ENCODE peak calls at places on chromosomes 11 and 22, in nine cellular contexts. V is naive thymus-derived CD8-positive, alpha-beta T cell; I is activated gamma-delta T cell treated with Interleukin-2 at 50 U/mL for 16 hours; R is SK-MEL-5; U is activated naive CD8-positive, alpha-beta T cell treated with anti-CD3 and anti-CD28 coated beads, Interleukin-2, amount 10 ng/mL, durations not matched to agents 7 days and 5 days; D is endodermal cell; F is HFFc6; B is activated CD4-positive, alpha-beta T cell treated with anti-CD3 and anti-CD28 coated beads for 36 hours; P is nephron progenitor cell. T is an unnamed sample.
A peak's percentile ranks its signal among the peaks of the same experiment; 100 is the strongest.

GRCh38 chr22:19455033-19455432 is 7.5 kb upstream of the C22orf39 start:
- DNase-seq in V (no peak), I (no peak), R (no peak), U (no peak), D (no peak), F (no peak), B (no peak), P (no peak), T (no peak)

GRCh38 chr11:9884601-9885000 is 220.7 kb downstream of the SWAP70 start:
- DNase-seq in V (no peak), I (no peak), R (no peak), U (no peak), D (no peak), F (no peak), B (no peak), P (no peak), T (no peak)

GRCh38 chr11:88535916-88536547 is 198.5 kb upstream of the CTSC start:
- DNase-seq in V (no peak), I (no peak), R (peak; percentile 89), U (no peak), D (no peak), F (peak; percentile 80), B (no peak), P (no peak), T (peak; percentile 78)

GRCh38 chr11:58958500-58958899 is 19.2 kb downstream of the GLYATL1 start:
- DNase-seq in V (no peak), I (peak; percentile 17), R (peak; percentile 56), U (no peak), D (peak; percentile 75), F (no peak), B (peak; percentile 68), P (peak; percentile 35), T (peak; percentile 46)

GRCh38 chr11:33383075-33383919 is 126.1 kb downstream of the HIPK3 start:
- DNase-seq in V (no peak), I (no peak), R (peak; percentile 95), U (no peak), D (no peak), F (no peak), B (no peak), P (no peak), T (no peak)

GRCh38 chr11:7072401-7073028 is 16.3 kb upstream of the RBMXL2 start:
- DNase-seq in V (no peak), I (no peak), R (no peak), U (no peak), D (no peak), F (no peak), B (no peak), P (no peak), T (peak; percentile 67)

GRCh38 chr11:95512177-95512576 is 277.4 kb downstream of the FAM76B start:
- DNase-seq in V (no peak), I (no peak), R (no peak), U (no peak), D (no peak), F (no peak), B (no peak), P (no peak), T (no peak)

GRCh38 chr22:29079218-29079901 is 6.5 kb downstream of the KREMEN1 start:
- DNase-seq in V (no peak), I (no peak), R (no peak), U (no peak), D (no peak), F (no peak), B (no peak), P (no peak), T (no peak)

GRCh38 chr11:34313099-34313517 is 44.7 kb downstream of the ABTB2 start:
- DNase-seq in V (peak; percentile 65), I (no peak), R (no peak), U (peak; percentile 52), D (no peak), F (no peak), B (peak; percentile 22), P (no peak), T (no peak)

GRCh38 chr11:32400196-32400595 is 35.1 kb downstream of the WT1 start:
- DNase-seq in V (no peak), I (no peak), R (no peak), U (no peak), D (peak; percentile 70), F (no peak), B (no peak), P (no peak), T (no peak)

GRCh38 chr11:128708660-128709059 is 14.8 kb downstream of the FLI1 start:
- DNase-seq in V (no peak), I (no peak), R (no peak), U (no peak), D (no peak), F (no peak), B (no peak), P (no peak), T (no peak)

GRCh38 chr22:47928626-47929025 is 1166.2 kb downstream of the TBC1D22A start:
- DNase-seq in V (no peak), I (no peak), R (no peak), U (no peak), D (no peak), F (no peak), B (no peak), P (no peak), T (no peak)

GRCh38 chr11:2467695-2468055 is 22.9 kb downstream of the KCNQ1 start:
- DNase-seq in V (no peak), I (no peak), R (no peak), U (no peak), D (peak; percentile 23), F (no peak), B (no peak), P (no peak), T (no peak)

GRCh38 chr11:15807827-15808226 is 548.5 kb downstream of the SOX6 start:
- DNase-seq in V (no peak), I (no peak), R (no peak), U (no peak), D (no peak), F (no peak), B (no peak), P (no peak), T (no peak)

GRCh38 chr11:33910261-33910959 is 18.5 kb upstream of the LMO2 start:
- DNase-seq in V (no peak), I (no peak), R (no peak), U (no peak), D (no peak), F (peak; percentile 7), B (no peak), P (no peak), T (no peak)

GRCh38 chr22:46180370-46181137 is 30.2 kb downstream of the PPARA start:
- DNase-seq in V (no peak), I (no peak), R (no peak), U (no peak), D (no peak), F (no peak), B (peak; percentile 27), P (no peak), T (peak; percentile 35)

GRCh38 chr11:11667056-11667455 is 45.3 kb upstream of the GALNT18 start:
- DNase-seq in V (no peak), I (no peak), R (peak; percentile 24), U (no peak), D (no peak), F (no peak), B (no peak), P (no peak), T (peak; percentile 26)

GRCh38 chr22:25219948-25220442 is 556 bp downstream of the CRYBB2 start:
- DNase-seq in V (no peak), I (no peak), R (no peak), U (no peak), D (no peak), F (no peak), B (no peak), P (no peak), T (peak; percentile 4)

GRCh38 chr22:36405671-36406070 is 17.9 kb upstream of the MYH9 start:
- DNase-seq in V (peak; percentile 78), I (peak; percentile 72), R (no peak), U (peak; percentile 55), D (no peak), F (no peak), B (peak; percentile 65), P (no peak), T (no peak)

GRCh38 chr11:124896071-124896750 is 1.5 kb downstream of the ROBO4 start:
- DNase-seq in V (no peak), I (no peak), R (no peak), U (no peak), D (no peak), F (peak; percentile 32), B (no peak), P (no peak), T (no peak)

GRCh38 chr22:29080061-29080975 is 7.5 kb downstream of the KREMEN1 start:
- DNase-seq in V (no peak), I (no peak), R (peak; percentile 68), U (no peak), D (no peak), F (peak; percentile 9), B (no peak), P (no peak), T (no peak)

GRCh38 chr11:129041611-129042018 is 98.9 kb upstream of the TP53AIP1 start:
- DNase-seq in V (no peak), I (no peak), R (no peak), U (no peak), D (no peak), F (peak; percentile 20), B (no peak), P (no peak), T (no peak)

GRCh38 chr11:112289588-112290461 is 29.2 kb upstream of the PLET1 start:
- DNase-seq in V (peak; percentile 88), I (peak; percentile 80), R (peak; percentile 52), U (peak; percentile 94), D (peak; percentile 93), F (peak; percentile 41), B (peak; percentile 91), P (peak; percentile 93), T (peak; percentile 73)

GRCh38 chr11:37946155-37946766 is 1348.2 kb upstream of the RAG2 start:
- DNase-seq in V (no peak), I (no peak), R (peak; percentile 58), U (no peak), D (peak; percentile 84), F (peak; percentile 19), B (peak; percentile 30), P (peak; percentile 35), T (peak; percentile 66)

GRCh38 chr11:103228807-103229206 is 119.6 kb downstream of the DYNC2H1 start:
- DNase-seq in V (no peak), I (no peak), R (no peak), U (no peak), D (peak; percentile 57), F (no peak), B (no peak), P (peak; percentile 1), T (peak; percentile 32)

T was measured in DMS53.